ENCODE peak calls at places on chromosomes 7 and 10, in nine cellular contexts. M, O, E, Y, S, N, I, U and Z are unnamed samples.

GRCh38 chr7:96915029-96915428 is 90.3 kb upstream of the DLX6 start:
- DNase-seq in M (no peak), O (no peak), E (no peak), Y (no peak), S (no peak), N (no peak), I (no peak), U (no peak), Z (no peak)

GRCh38 chr7:149644754-149645153 is 128.6 kb downstream of the ZNF467 start:
- DNase-seq in M (no peak), O (no peak), E (no peak), Y (no peak), S (no peak), N (no peak), I (no peak), U (no peak), Z (peak; percentile 23)

GRCh38 chr7:96303686-96304443 is 18.0 kb downstream of the SLC25A13 start:
- DNase-seq in M (peak; percentile 95), O (no peak), E (no peak), Y (no peak), S (no peak), N (no peak), I (no peak), U (peak; percentile 62), Z (no peak)

GRCh38 chr7:7405461-7405860 is 130.2 kb downstream of the COL28A1 start:
- DNase-seq in M (no peak), O (no peak), E (no peak), Y (no peak), S (no peak), N (no peak), I (no peak), U (no peak), Z (no peak)

GRCh38 chr7:139658919-139659675 is 118.7 kb downstream of the HIPK2 start:
- DNase-seq in M (peak; percentile 24), O (no peak), E (no peak), Y (no peak), S (no peak), N (no peak), I (no peak), U (no peak), Z (no peak)

GRCh38 chr7:64515781-64516180 is 47.1 kb downstream of the ZNF680 start:
- DNase-seq in M (no peak), O (no peak), E (no peak), Y (no peak), S (no peak), N (no peak), I (no peak), U (no peak), Z (no peak)

GRCh38 chr7:101884671-101885596 is 67.5 kb downstream of the CUX1 start:
- DNase-seq in M (no peak), O (peak; percentile 67), E (no peak), Y (peak; percentile 60), S (no peak), N (no peak), I (no peak), U (no peak), Z (no peak)

GRCh38 chr10:47405829-47406547 is 21.9 kb upstream of the ZNF488 start:
- DNase-seq in M (peak; percentile 60), O (no peak), E (no peak), Y (no peak), S (no peak), N (no peak), I (no peak), U (no peak), Z (no peak)

GRCh38 chr7:118327179-118327578 is 102.7 kb downstream of the ANKRD7 start:
- DNase-seq in M (no peak), O (no peak), E (no peak), Y (no peak), S (no peak), N (no peak), I (no peak), U (no peak), Z (no peak)

GRCh38 chr10:91796332-91797076 is 1.7 kb upstream of the TNKS2 start:
- DNase-seq in M (peak; percentile 40), O (peak; percentile 87), E (peak; percentile 28), Y (peak; percentile 73), S (peak; percentile 66), N (no peak), I (peak; percentile 75), U (no peak), Z (peak; percentile 23)

GRCh38 chr10:34148258-34148657 is 666.8 kb downstream of the PARD3 start:
- DNase-seq in M (no peak), O (no peak), E (no peak), Y (no peak), S (no peak), N (no peak), I (no peak), U (no peak), Z (no peak)

GRCh38 chr10:66627156-66627555 is 298.7 kb upstream of the LRRTM3 start:
- DNase-seq in M (peak; percentile 61), O (peak; percentile 36), E (no peak), Y (no peak), S (no peak), N (peak; percentile 16), I (peak; percentile 29), U (peak; percentile 62), Z (no peak)

GRCh38 chr7:133904766-133905165 is 222.4 kb upstream of the LRGUK start:
- DNase-seq in M (no peak), O (no peak), E (no peak), Y (no peak), S (no peak), N (no peak), I (peak; percentile 82), U (no peak), Z (no peak)

GRCh38 chr7:105816270-105816843 is 60.0 kb downstream of the ATXN7L1 start:
- DNase-seq in M (no peak), O (no peak), E (no peak), Y (no peak), S (no peak), N (no peak), I (no peak), U (no peak), Z (no peak)

GRCh38 chr7:12458520-12459131 is 55.0 kb upstream of the VWDE start:
- DNase-seq in M (peak; percentile 19), O (peak; percentile 49), E (no peak), Y (peak; percentile 23), S (no peak), N (peak; percentile 38), I (peak; percentile 17), U (peak; percentile 73), Z (no peak)

GRCh38 chr10:101161494-101162299 is 30.6 kb downstream of the TLX1 start:
- DNase-seq in M (peak; percentile 71), O (peak; percentile 74), E (peak; percentile 56), Y (peak; percentile 77), S (peak; percentile 72), N (peak; percentile 78), I (peak; percentile 86), U (peak; percentile 73), Z (peak; percentile 60)

GRCh38 chr7:107874605-107875446 is 16.2 kb upstream of the DLD start:
- DNase-seq in M (peak; percentile 36), O (peak; percentile 59), E (no peak), Y (peak; percentile 67), S (peak; percentile 53), N (no peak), I (peak; percentile 74), U (peak; percentile 75), Z (peak; percentile 33)

GRCh38 chr7:24718977-24719491 is 38.2 kb downstream of the GSDME start:
- DNase-seq in M (no peak), O (peak; percentile 92), E (no peak), Y (no peak), S (no peak), N (no peak), I (no peak), U (no peak), Z (no peak)

GRCh38 chr7:45662540-45663166 is 88.5 kb downstream of the ADCY1 start:
- DNase-seq in M (no peak), O (no peak), E (no peak), Y (peak; percentile 9), S (no peak), N (no peak), I (peak; percentile 28), U (no peak), Z (no peak)